ENCODE peak calls at places on chromosomes 2 and 18, in seven cellular contexts. U is HCT116, D is PC-3, B is hepatocyte, E is GM23338, J is MM.1S, T is SK-N-SH. O is an unnamed sample.

GRCh38 chr2:10368491-10369231 is 66.0 kb downstream of the HPCAL1 start:
- DNase-seq in U (no peak), D (no peak), B (peak; percentile 47), E (no peak), J (no peak), T (no peak), O (no peak)

GRCh38 chr2:195863121-195863520 is 205.5 kb downstream of the DNAH7 start:
- DNase-seq in U (no peak), D (no peak), B (no peak), E (no peak), J (no peak), T (no peak), O (no peak)

GRCh38 chr2:168541887-168542286 is 85.8 kb downstream of the CERS6 start:
- DNase-seq in U (no peak), D (no peak), B (no peak), E (no peak), J (no peak), T (no peak), O (no peak)

GRCh38 chr2:6946722-6947121 is 29.5 kb downstream of the RNF144A start:
- DNase-seq in U (no peak), D (peak; percentile 91), B (no peak), E (no peak), J (no peak), T (no peak), O (no peak)

GRCh38 chr2:10097352-10098148 is 17.3 kb upstream of the CYS1 start:
- DNase-seq in U (no peak), D (peak; percentile 77), B (peak; percentile 86), E (peak; percentile 89), J (peak; percentile 39), T (peak; percentile 91), O (peak; percentile 85)

GRCh38 chr2:79529636-79530035 is 16.8 kb downstream of the CTNNA2 start:
- DNase-seq in U (no peak), D (no peak), B (no peak), E (no peak), J (no peak), T (no peak), O (peak; percentile 2)

GRCh38 chr2:46269545-46270273 is 27.5 kb upstream of the EPAS1 start:
- DNase-seq in U (no peak), D (no peak), B (no peak), E (no peak), J (no peak), T (no peak), O (no peak)

GRCh38 chr2:73020657-73021370 is 50.7 kb downstream of the SFXN5 start:
- DNase-seq in U (no peak), D (peak; percentile 47), B (peak; percentile 77), E (no peak), J (no peak), T (peak; percentile 46), O (no peak)

GRCh38 chr2:127622561-127623387 is 23.2 kb upstream of the GPR17 start:
- DNase-seq in U (no peak), D (no peak), B (no peak), E (no peak), J (no peak), T (peak; percentile 27), O (no peak)

GRCh38 chr2:71005271-71006202 is 10.9 kb upstream of the TEX261 start:
- DNase-seq in U (no peak), D (no peak), B (no peak), E (no peak), J (no peak), T (no peak), O (no peak)

GRCh38 chr18:3029215-3029972 is 16.4 kb upstream of the LPIN2 start:
- DNase-seq in U (no peak), D (no peak), B (peak; percentile 67), E (no peak), J (no peak), T (no peak), O (no peak)

GRCh38 chr2:16617282-16618266 is 48.1 kb downstream of the CYRIA start:
- DNase-seq in U (no peak), D (no peak), B (peak; percentile 52), E (peak; percentile 76), J (no peak), T (peak; percentile 56), O (peak; percentile 65)

GRCh38 chr2:78541451-78542267 is 483.8 kb upstream of the REG3G start:
- DNase-seq in U (no peak), D (peak; percentile 47), B (no peak), E (no peak), J (no peak), T (no peak), O (no peak)

GRCh38 chr2:20599861-20600461 is 50.9 kb downstream of the HS1BP3 start:
- DNase-seq in U (no peak), D (no peak), B (no peak), E (no peak), J (no peak), T (no peak), O (peak; percentile 82)

GRCh38 chr2:159744363-159744762 is 32.1 kb downstream of the MARCHF7 start:
- DNase-seq in U (no peak), D (no peak), B (no peak), E (no peak), J (no peak), T (no peak), O (no peak)

GRCh38 chr2:189579585-189579984 is 1.0 kb downstream of the SLC40A1 start:
- DNase-seq in U (no peak), D (no peak), B (peak; percentile 34), E (no peak), J (no peak), T (no peak), O (no peak)

GRCh38 chr2:201881731-201882130 is 75.4 kb downstream of the CDK15 start:
- DNase-seq in U (no peak), D (no peak), B (no peak), E (no peak), J (no peak), T (no peak), O (no peak)

GRCh38 chr2:232910376-232910775 is 40.3 kb downstream of the SNORC start:
- DNase-seq in U (no peak), D (no peak), B (no peak), E (no peak), J (no peak), T (no peak), O (no peak)

GRCh38 chr2:203327582-203327917 is 644 bp upstream of the ABI2 start:
- DNase-seq in U (no peak), D (no peak), B (no peak), E (no peak), J (no peak), T (peak; percentile 52), O (no peak)

GRCh38 chr2:30994227-30995056 is 143.8 kb downstream of the GALNT14 start:
- DNase-seq in U (no peak), D (no peak), B (no peak), E (no peak), J (no peak), T (peak; percentile 79), O (no peak)

GRCh38 chr18:7980136-7980535 is 413.0 kb downstream of the PTPRM start:
- DNase-seq in U (peak; percentile 8), D (peak; percentile 5), B (no peak), E (peak; percentile 80), J (no peak), T (no peak), O (peak; percentile 27)
- TF ChIP-seq CTCF in U (peak; percentile 31), D (peak; percentile 48), B (no peak), E (peak; percentile 72), J (peak; percentile 16), T (peak; percentile 26), O (peak; percentile 46)

GRCh38 chr2:65625982-65626381 is 193.6 kb upstream of the SPRED2 start:
- DNase-seq in U (no peak), D (no peak), B (no peak), E (no peak), J (no peak), T (no peak), O (no peak)

GRCh38 chr2:65622951-65623525 is 190.6 kb upstream of the SPRED2 start:
- DNase-seq in U (no peak), D (no peak), B (no peak), E (no peak), J (no peak), T (no peak), O (no peak)

GRCh38 chr2:65620524-65620923 is 188.1 kb upstream of the SPRED2 start:
- DNase-seq in U (no peak), D (peak; percentile 16), B (no peak), E (peak; percentile 15), J (no peak), T (no peak), O (peak; percentile 25)

GRCh38 chr2:65622499-65622898 is 190.1 kb upstream of the SPRED2 start:
- DNase-seq in U (no peak), D (no peak), B (no peak), E (no peak), J (no peak), T (no peak), O (no peak)

DNA sequence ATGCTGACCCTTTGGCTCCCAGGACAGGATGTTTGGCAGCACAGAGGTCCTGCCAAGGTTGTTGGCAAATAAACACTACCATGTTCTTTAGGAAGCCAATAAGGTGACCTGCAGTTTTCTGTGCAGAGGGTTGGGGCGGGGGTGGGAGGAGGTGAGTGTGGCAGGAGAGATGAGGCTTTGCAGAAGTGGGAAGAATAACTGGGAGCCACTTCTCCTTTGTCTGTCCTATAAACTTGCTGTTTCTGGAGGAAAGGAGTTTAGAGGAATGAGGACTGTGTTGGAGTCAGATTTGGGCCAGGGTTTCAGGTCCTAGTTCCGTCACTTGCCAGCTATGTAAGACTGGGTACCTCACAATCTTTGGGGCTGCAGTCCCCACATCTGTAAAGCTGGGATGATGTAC is 187.6 kb upstream of the SPRED2 start:
- DNase-seq in U (no peak), D (no peak), B (no peak), E (no peak), J (no peak), T (no peak), O (no peak)
- H3K27me3 ChIP-seq in U (peaks cover 9% of the 10 kb centered on the region), D (peaks cover 25% of the 10 kb centered on the region), B (no peaks in the 10 kb centered on the region), E (peaks cover 3% of the 10 kb centered on the region), J (no peaks in the 10 kb centered on the region), T (no peaks in the 10 kb centered on the region), O (no peaks in the 10 kb centered on the region)

GRCh38 chr2:144526826-144527225 is 6.9 kb upstream of the ZEB2 start:
- DNase-seq in U (no peak), D (no peak), B (no peak), E (no peak), J (no peak), T (no peak), O (no peak)
- TF ChIP-seq EZH2phosphoT487 in U (no peak), D (no peak), B (no peak), E (no peak), J (no peak), T (no peak), O (no peak)

GRCh38 chr2:214492152-214492551 is 81.3 kb downstream of the VWC2L start:
- DNase-seq in U (no peak), D (no peak), B (no peak), E (no peak), J (no peak), T (no peak), O (no peak)

GRCh38 chr2:214484701-214485100 is 73.8 kb downstream of the VWC2L start:
- DNase-seq in U (no peak), D (no peak), B (no peak), E (no peak), J (no peak), T (no peak), O (no peak)

GRCh38 chr2:214489702-214490101 is 78.8 kb downstream of the VWC2L start:
- DNase-seq in U (no peak), D (peak; percentile 19), B (no peak), E (no peak), J (no peak), T (no peak), O (no peak)

GRCh38 chr2:214492608-214493007 is 81.8 kb downstream of the VWC2L start:
- DNase-seq in U (no peak), D (no peak), B (no peak), E (no peak), J (no peak), T (no peak), O (no peak)

GRCh38 chr2:214489181-214489580 is 78.3 kb downstream of the VWC2L start:
- DNase-seq in U (no peak), D (no peak), B (no peak), E (peak; percentile 9), J (no peak), T (no peak), O (no peak)
- TF ChIP-seq CTCF in U (no peak), D (peak; percentile 34), B (no peak), E (peak; percentile 33), J (no peak), T (no peak), O (peak; percentile 23)